ENCODE peak calls at places on chromosome 19, in five cellular contexts. G is MCF 10A, C is retinal pigment epithelial cell, W is H9, O is glutamatergic neuron. J is an unnamed sample.

GRCh38 chr19:30076751-30077670 is 135.0 kb downstream of the URI1 start:
- DNase-seq in G (no peak), C (no peak), W (no peak), O (peak; percentile 9), J (no peak)

GRCh38 chr19:30631035-30631375 is 258.8 kb downstream of the ZNF536 start:
- DNase-seq in W (no peak), G (no peak), O (peak; percentile 48), C (no peak), J (no peak)

GRCh38 chr19:2578911-2579677 is 103.2 kb downstream of the GADD45B start:
- DNase-seq in G (peak; percentile 96), W (peak; percentile 92), O (peak; percentile 88), C (peak; percentile 82), J (peak; percentile 83)

GRCh38 chr19:50745221-50745620 is 22.1 kb downstream of the CLEC11A start:
- DNase-seq in G (no peak), C (no peak), O (no peak), W (no peak), J (no peak)

GRCh38 chr19:12229990-12230389 is 64.7 kb downstream of the ZNF44 start:
- DNase-seq in G (no peak), O (no peak), W (no peak), C (no peak), J (no peak)

GRCh38 chr19:43634516-43634876 is 5.2 kb downstream of the CADM4 start:
- DNase-seq in G (no peak), C (no peak), O (no peak), W (peak; percentile 46), J (no peak)

GRCh38 chr19:50912727-50913716 is 1.8 kb upstream of the KLK4 start:
- DNase-seq in C (no peak), W (no peak), O (no peak), G (no peak), J (no peak)

GRCh38 chr19:49799798-49800376 is 13.2 kb downstream of the FUZ start:
- DNase-seq in C (no peak), O (no peak), G (no peak), W (peak; percentile 77), J (no peak)

GRCh38 chr19:4023600-4024398 is 16.3 kb downstream of the PIAS4 start:
- DNase-seq in C (no peak), O (no peak), W (no peak), G (no peak), J (no peak)

GRCh38 chr19:58007285-58007684 is 4.7 kb upstream of the ZNF606 start:
- DNase-seq in O (no peak), G (no peak), W (peak; percentile 49), C (no peak), J (no peak)

GRCh38 chr19:37114001-37114400 is 35.8 kb downstream of the ZNF420 start:
- DNase-seq in C (no peak), W (no peak), G (no peak), O (no peak), J (no peak)

GRCh38 chr19:49781394-49781793 is 14.6 kb downstream of the AP2A1 start:
- DNase-seq in O (no peak), G (no peak), C (no peak), W (no peak), J (no peak)

GRCh38 chr19:47095707-47096704 is 17.6 kb downstream of the ZC3H4 start:
- DNase-seq in C (no peak), W (no peak), G (peak; percentile 41), O (no peak), J (no peak)

GRCh38 chr19:10335149-10336053 is 2.1 kb upstream of the RAVER1 start:
- DNase-seq in G (no peak), W (peak; percentile 52), C (no peak), O (no peak), J (no peak)

GRCh38 chr19:13579388-13580060 is 73.2 kb upstream of the CACNA1A start:
- DNase-seq in C (peak; percentile 12), G (no peak), W (no peak), O (no peak), J (no peak)

GRCh38 chr19:33883869-33884519 is 87.3 kb downstream of the KCTD15 start:
- DNase-seq in G (no peak), O (no peak), W (peak; percentile 75), C (no peak), J (no peak)

GRCh38 chr19:50657672-50658437 is 8.6 kb downstream of the C19orf81 start:
- DNase-seq in G (peak; percentile 93), O (peak; percentile 100), W (peak; percentile 100), C (peak; percentile 25), J (peak; percentile 97)

GRCh38 chr19:33399745-33400681 is 26.5 kb downstream of the CEBPG start:
- DNase-seq in C (no peak), W (no peak), O (peak; percentile 14), G (no peak), J (no peak)

GRCh38 chr19:13051581-13052165 is 51.0 kb downstream of the LYL1 start:
- DNase-seq in C (no peak), O (peak; percentile 83), G (peak; percentile 63), W (peak; percentile 89), J (peak; percentile 77)

GRCh38 chr19:41431426-41432386 is 4.5 kb upstream of the B3GNT8 start:
- DNase-seq in W (no peak), C (no peak), G (peak; percentile 35), O (no peak), J (no peak)
- TF ChIP-seq CTCF in W (peak; percentile 49), C (peak; percentile 48), G (peak; percentile 22), O (no peak), J (no peak)

GRCh38 chr19:39413269-39413902 is 917 bp downstream of the PLEKHG2 start:
- DNase-seq in C (no peak), O (peak; percentile 87), W (no peak), G (no peak), J (peak; percentile 66)

GRCh38 chr19:39412867-39413268 is 399 bp downstream of the PLEKHG2 start:
- DNase-seq in O (no peak), C (no peak), G (no peak), W (no peak), J (no peak)

GRCh38 chr19:39411832-39412099 is 703 bp upstream of the PLEKHG2 start:
- DNase-seq in W (peak; percentile 81), G (peak; percentile 97), C (no peak), O (peak; percentile 84), J (peak; percentile 85)

GRCh38 chr19:39411006-39411831 is 1.2 kb upstream of the PLEKHG2 start:
- DNase-seq in G (peak; percentile 67), W (no peak), O (no peak), C (no peak), J (no peak)

DNA sequence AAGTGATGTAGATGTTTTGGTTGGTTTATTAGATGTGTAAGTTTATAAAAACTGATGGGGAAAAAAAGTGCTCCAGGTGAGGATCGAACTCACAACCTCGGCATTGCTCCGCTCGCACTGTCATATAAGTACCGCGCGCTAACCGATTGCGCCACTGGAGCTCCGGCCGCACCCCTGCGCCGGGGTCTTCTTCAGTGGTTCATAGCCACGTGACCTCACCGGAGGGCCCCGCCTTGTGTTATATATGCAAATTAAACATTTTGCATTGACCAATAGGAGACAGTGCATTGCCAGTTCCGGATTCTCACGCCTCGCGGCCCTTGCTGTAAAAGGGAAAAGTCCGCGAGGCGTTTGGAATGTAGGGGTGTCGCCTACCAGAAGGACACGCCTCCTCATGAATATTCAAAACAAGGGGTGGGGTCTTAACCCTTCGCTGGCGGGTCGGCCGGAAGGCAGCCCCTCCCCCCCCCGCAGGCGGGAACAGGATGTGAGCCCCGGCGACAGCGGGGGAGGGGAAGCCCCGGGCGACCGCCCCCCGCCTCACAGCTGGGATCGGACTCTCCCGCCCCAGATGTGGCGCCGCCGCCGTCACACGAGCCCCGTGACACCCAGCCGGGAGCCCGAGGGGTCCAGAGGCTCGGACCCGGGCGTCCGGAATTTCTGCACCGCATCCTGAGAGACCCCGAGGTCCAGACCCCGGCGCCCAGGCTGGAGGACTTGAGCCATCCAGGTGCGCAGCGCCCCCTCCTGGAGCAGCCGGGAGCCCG is at the start of gene PLEKHG2:
- DNase-seq in C (peak; percentile 98), O (peak; percentile 98), G (peak; percentile 100), W (peak; percentile 99), J (peak; percentile 99)
- TF ChIP-seq CTCF in C (peak; percentile 82), O (no peak), G (peak; percentile 94), W (peak; percentile 97), J (peak; percentile 92)

GRCh38 chr19:18208098-18208951 is 4.5 kb upstream of the RAB3A start:
- DNase-seq in W (peak; percentile 72), C (no peak), G (peak; percentile 42), O (peak; percentile 65), J (no peak)
- TF ChIP-seq CTCF in W (peak; percentile 76), C (peak; percentile 57), G (peak; percentile 51), O (peak; percentile 80), J (peak; percentile 66)

GRCh38 chr19:40528533-40529092 is 48.1 kb upstream of the SHKBP1 start:
- DNase-seq in C (no peak), W (no peak), G (no peak), O (no peak), J (no peak)

GRCh38 chr19:40528078-40528477 is 48.6 kb upstream of the SHKBP1 start:
- DNase-seq in G (no peak), C (no peak), W (no peak), O (no peak), J (no peak)

GRCh38 chr19:40529093-40529954 is 47.3 kb upstream of the SHKBP1 start:
- DNase-seq in G (peak; percentile 79), C (no peak), W (peak; percentile 91), O (peak; percentile 88), J (peak; percentile 84)

GRCh38 chr19:40533508-40533907 is 43.2 kb upstream of the SHKBP1 start:
- DNase-seq in W (no peak), C (no peak), G (no peak), O (no peak), J (no peak)

GRCh38 chr19:40530091-40530901 is 46.4 kb upstream of the SHKBP1 start:
- DNase-seq in O (peak; percentile 72), W (peak; percentile 63), G (no peak), C (no peak), J (peak; percentile 58)
- TF ChIP-seq CTCF in O (peak; percentile 33), W (peak; percentile 48), G (no peak), C (peak; percentile 29), J (peak; percentile 26)

J was measured in neural crest cell.